ENCODE peak calls at places on chromosome 1, in ten cellular contexts. B, C, V, U, Q, M, N, T, F and P are unnamed samples.

GRCh38 chr1:156945881-156946661 is 25.6 kb downstream of the LRRC71 start:
- DNase-seq in B (no peak), T (no peak), C (no peak), N (no peak), U (no peak), Q (no peak), F (no peak), M (no peak), V (no peak), P (no peak)

GRCh38 chr1:34166191-34167090 is 1.4 kb upstream of the CSMD2 start:
- DNase-seq in B (no peak), M (no peak), N (no peak), F (no peak), V (no peak), Q (no peak), U (no peak), T (no peak), C (no peak), P (no peak)

GRCh38 chr1:39230261-39231190 is 26.0 kb downstream of the MACF1 start:
- DNase-seq in U (no peak), F (peak; percentile 5), M (no peak), N (no peak), Q (no peak), V (no peak), C (no peak), B (no peak), T (no peak), P (no peak)

GRCh38 chr1:164613176-164613575 is 54.2 kb downstream of the PBX1 start:
- DNase-seq in V (no peak), T (no peak), C (peak; percentile 28), B (no peak), U (no peak), N (no peak), Q (no peak), F (no peak), M (no peak), P (no peak)

GRCh38 chr1:197222025-197222685 is 45.9 kb upstream of the CRB1 start:
- DNase-seq in C (no peak), B (no peak), M (no peak), V (no peak), F (no peak), Q (no peak), T (no peak), N (no peak), U (no peak), P (no peak)

GRCh38 chr1:167223144-167224103 is 2.7 kb downstream of the POU2F1 start:
- DNase-seq in Q (peak; percentile 21), T (no peak), V (no peak), F (no peak), C (no peak), M (no peak), N (peak; percentile 40), U (no peak), B (no peak), P (no peak)

GRCh38 chr1:228141871-228142615 is 2.0 kb downstream of the GUK1 start:
- DNase-seq in N (no peak), M (no peak), T (no peak), Q (peak; percentile 16), F (no peak), U (no peak), V (no peak), C (no peak), B (no peak), P (no peak)

GRCh38 chr1:20031161-20031560 is 38.8 kb upstream of the PLA2G5 start:
- DNase-seq in F (no peak), T (no peak), V (no peak), C (no peak), U (no peak), Q (no peak), B (no peak), M (no peak), N (no peak), P (no peak)

GRCh38 chr1:12063141-12064072 is at the start of gene TNFRSF8:
- DNase-seq in V (no peak), N (no peak), B (no peak), F (no peak), Q (no peak), U (no peak), C (no peak), T (no peak), M (no peak), P (no peak)

GRCh38 chr1:39269791-39270342 is 65.4 kb downstream of the MACF1 start:
- DNase-seq in Q (peak; percentile 76), B (no peak), V (no peak), C (no peak), U (no peak), T (no peak), M (no peak), F (no peak), N (no peak), P (peak; percentile 23)